ENCODE peak calls at places on chromosomes 4 and X, in four cellular contexts. L, S, Y and M are unnamed samples.

GRCh38 chr4:18937746-18938145 is 916.2 kb upstream of the LCORL start:
- DNase-seq in L (no peak), S (no peak), Y (no peak), M (no peak)

GRCh38 chr4:119489305-119489704 is 139.3 kb downstream of the PDE5A start:
- DNase-seq in L (no peak), S (peak; percentile 55), Y (no peak), M (no peak)

GRCh38 chr4:25110653-25111329 is 49.5 kb downstream of the SEPSECS start:
- DNase-seq in L (peak; percentile 54), S (no peak), Y (no peak), M (no peak)

GRCh38 chr4:95377511-95377910 is 171.3 kb downstream of the UNC5C start:
- DNase-seq in L (no peak), S (no peak), Y (no peak), M (no peak)

GRCh38 chr4:140833280-140833679 is 77.1 kb upstream of the TBC1D9 start:
- DNase-seq in L (no peak), S (no peak), Y (no peak), M (no peak)

GRCh38 chr4:10006604-10007435 is 14.5 kb downstream of the SLC2A9 start:
- DNase-seq in L (peak; percentile 64), S (no peak), Y (no peak), M (no peak)

GRCh38 chrX:45070116-45071007 is 130.3 kb downstream of the DIPK2B start:
- DNase-seq in L (peak; percentile 35), S (peak; percentile 67), Y (peak; percentile 42), M (no peak)

GRCh38 chr4:147901886-147902285 is 170.0 kb downstream of the ARHGAP10 start:
- DNase-seq in L (no peak), S (peak; percentile 52), Y (peak; percentile 11), M (no peak)

GRCh38 chrX:39850630-39851152 is 247.1 kb downstream of the BCOR start:
- DNase-seq in L (peak; percentile 82), S (peak; percentile 69), Y (peak; percentile 34), M (no peak)
- H3K18ac ChIP-seq in L (peak overlapping the region; percentile 32), S (no peak overlapping the region), Y (peak overlapping the region; percentile 82), M (no peak overlapping the region)

GRCh38 chr4:8158710-8159521 is at the start of gene ABLIM2:
- DNase-seq in L (peak; percentile 98), S (peak; percentile 96), Y (peak; percentile 96), M (peak; percentile 98)
- H3K18ac ChIP-seq in L (no peak within 1 kb of the TSS), S (peak within 1 kb of the TSS; percentile 67), Y (peak within 1 kb of the TSS; percentile 81), M (no peak within 1 kb of the TSS)

DNA sequence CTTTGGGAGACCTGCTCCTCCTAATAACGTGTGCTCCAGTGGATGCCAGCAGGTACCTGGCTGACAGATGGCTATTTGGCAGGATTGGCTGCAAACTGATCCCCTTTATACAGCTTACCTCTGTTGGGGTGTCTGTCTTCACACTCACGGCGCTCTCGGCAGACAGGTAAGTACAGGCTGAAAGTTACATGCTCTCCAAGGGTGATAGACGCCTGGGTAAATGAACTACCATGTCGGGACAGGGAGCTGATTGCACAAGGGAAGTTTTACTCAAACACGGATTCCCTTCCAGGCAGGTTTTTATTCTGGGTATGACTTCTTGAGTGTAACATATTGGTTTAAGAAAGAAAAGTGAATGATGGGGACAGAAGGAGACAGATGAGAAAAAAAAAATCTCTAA is 836 bp downstream of the GRPR start:
- DNase-seq in L (no peak), S (no peak), Y (no peak), M (no peak)
- H3K18ac ChIP-seq in L (no peak overlapping the region), S (no peak overlapping the region), Y (no peak overlapping the region), M (no peak overlapping the region)

GRCh38 chr4:105896461-105896939 is 1.2 kb downstream of the NPNT start:
- DNase-seq in L (no peak), S (no peak), Y (no peak), M (peak; percentile 63)
- H3K18ac ChIP-seq in L (no peak overlapping the region), S (no peak overlapping the region), Y (no peak overlapping the region), M (no peak overlapping the region)

DNA sequence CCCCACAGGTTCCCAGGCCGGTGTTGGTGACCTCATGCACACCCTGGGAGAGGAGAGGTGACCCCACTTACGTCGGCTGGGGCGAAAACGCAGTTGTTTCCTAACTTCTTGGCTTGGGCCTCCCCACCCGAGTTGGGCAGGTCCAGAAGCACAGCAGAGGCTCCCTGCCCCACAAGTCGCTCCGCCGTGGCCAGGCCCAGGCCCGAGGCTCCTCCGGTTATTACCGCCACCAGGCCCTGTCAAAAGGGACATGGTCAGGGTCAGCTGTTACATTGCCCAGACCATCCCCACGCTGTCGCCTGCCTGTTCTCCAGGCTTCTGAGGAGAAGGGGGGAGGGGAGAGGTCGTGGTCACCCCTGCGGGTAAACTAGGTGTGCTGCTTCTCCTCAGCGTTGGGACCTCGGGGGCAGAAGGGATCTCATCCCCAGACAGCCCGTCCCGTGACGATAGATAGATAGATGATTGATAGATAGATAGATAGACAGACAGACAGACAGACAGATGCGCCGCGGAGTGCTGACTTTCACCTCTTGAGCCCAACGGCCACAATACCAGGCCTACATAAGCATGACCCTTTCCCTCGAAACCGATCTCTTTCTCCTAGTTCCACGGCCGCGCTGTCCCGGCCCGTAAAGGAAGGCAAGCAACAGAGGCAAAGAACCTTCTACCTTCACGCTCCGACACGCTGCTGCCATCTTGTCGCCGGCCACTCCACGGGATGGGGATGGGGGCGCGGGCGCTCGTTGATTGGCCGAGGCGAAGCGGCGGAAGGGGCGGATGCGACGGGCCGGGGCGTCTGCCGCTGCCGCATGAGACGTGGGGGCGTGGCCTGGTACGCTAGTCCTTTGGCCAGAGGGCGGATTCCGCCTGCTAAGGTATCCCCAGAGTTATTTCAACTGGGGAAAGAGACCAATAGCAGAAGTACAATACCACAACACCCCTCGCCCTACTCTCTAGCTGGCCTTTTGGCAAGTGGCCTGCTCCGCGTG is at the start of gene HSD17B10:
- DNase-seq in L (peak; percentile 90), S (peak; percentile 64), Y (peak; percentile 83), M (peak; percentile 90)
- H3K18ac ChIP-seq in L (no peak within 1 kb of the TSS), S (no peak within 1 kb of the TSS), Y (peak within 1 kb of the TSS; percentile 84), M (no peak within 1 kb of the TSS)

DNA sequence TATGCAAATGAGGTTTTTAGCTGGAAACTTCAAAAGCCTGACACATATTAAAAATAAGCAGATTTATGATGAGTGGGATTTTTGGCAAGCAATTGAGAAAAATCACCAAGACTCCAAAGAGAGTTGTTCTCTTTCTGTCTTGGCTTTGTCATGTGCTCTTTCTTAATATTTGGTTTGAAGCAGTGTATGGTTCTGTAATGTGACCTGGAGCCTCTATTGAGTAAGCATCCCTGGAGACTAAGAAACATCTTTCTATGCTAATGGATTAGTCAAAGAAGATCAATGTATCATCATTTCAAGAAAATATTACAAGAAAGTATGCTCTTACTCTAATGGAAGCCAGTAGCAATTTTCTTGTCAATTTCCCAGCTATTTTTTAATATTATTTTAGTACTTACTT is 11.7 kb downstream of the TRIM2 start:
- DNase-seq in L (no peak), S (no peak), Y (no peak), M (no peak)
- H3K18ac ChIP-seq in L (no peak overlapping the region), S (no peak overlapping the region), Y (no peak overlapping the region), M (no peak overlapping the region)